ENCODE peak calls at places on chromosomes 11 and 22, in six cellular contexts. E is right atrium auricular region; B is IMR-90; Y is effector memory CD4-positive, alpha-beta T cell; P is fibroblast of lung; R is tibial nerve. V is an unnamed sample.

GRCh38 chr11:115808351-115808940 is 304.2 kb upstream of the CADM1 start:
- DNase-seq in E (no peak), B (no peak), Y (no peak), P (no peak), R (no peak), V (no peak)

GRCh38 chr22:38069372-38070249 is 12.4 kb downstream of the PICK1 start:
- DNase-seq in E (no peak), B (peak; percentile 29), Y (no peak), P (peak; percentile 42), R (no peak), V (peak; percentile 24)

GRCh38 chr11:129322941-129323340 is 52.7 kb upstream of the BARX2 start:
- DNase-seq in E (no peak), B (no peak), Y (no peak), P (no peak), R (no peak), V (no peak)

GRCh38 chr11:36012979-36013378 is 69.1 kb downstream of the LDLRAD3 start:
- DNase-seq in E (no peak), B (peak; percentile 49), Y (no peak), P (peak; percentile 75), R (no peak), V (peak; percentile 53)

GRCh38 chr11:434496-434895 is 7.3 kb downstream of the ANO9 start:
- DNase-seq in E (no peak), B (no peak), Y (no peak), P (no peak), R (no peak), V (no peak)

GRCh38 chr11:77821349-77821851 is 456 bp downstream of the AAMDC start:
- DNase-seq in E (no peak), B (peak; percentile 40), Y (no peak), P (peak; percentile 34), R (peak; percentile 13), V (peak; percentile 70)

GRCh38 chr11:65578667-65579066 is 2.8 kb downstream of the EHBP1L1 start:
- DNase-seq in E (no peak), B (no peak), Y (no peak), P (no peak), R (no peak), V (no peak)

GRCh38 chr11:118277312-118277711 is 13.2 kb upstream of the MPZL2 start:
- DNase-seq in E (no peak), B (peak; percentile 36), Y (no peak), P (no peak), R (no peak), V (no peak)

GRCh38 chr22:17108256-17109112 is 12.7 kb downstream of the TMEM121B start:
- DNase-seq in E (no peak), B (no peak), Y (no peak), P (no peak), R (no peak), V (no peak)

GRCh38 chr22:45450931-45451651 is 37.6 kb downstream of the RIBC2 start:
- DNase-seq in E (peak; percentile 79), B (peak; percentile 97), Y (no peak), P (peak; percentile 99), R (peak; percentile 76), V (peak; percentile 95)

GRCh38 chr11:126598344-126599092 is 243.0 kb downstream of the ST3GAL4 start:
- DNase-seq in E (no peak), B (no peak), Y (no peak), P (no peak), R (no peak), V (no peak)

GRCh38 chr11:113730887-113731726 is 25.0 kb upstream of the TMPRSS5 start:
- DNase-seq in E (no peak), B (peak; percentile 64), Y (no peak), P (peak; percentile 63), R (peak; percentile 36), V (peak; percentile 69)

GRCh38 chr11:104967493-104968364 is 645 bp downstream of the CASP4 start:
- DNase-seq in E (no peak), B (peak; percentile 16), Y (no peak), P (peak; percentile 37), R (no peak), V (peak; percentile 44)

GRCh38 chr22:49350441-49351121 is 477.1 kb downstream of the BRD1 start:
- DNase-seq in E (no peak), B (no peak), Y (no peak), P (no peak), R (no peak), V (no peak)

GRCh38 chr11:117836077-117836960 is 11.8 kb upstream of the FXYD2 start:
- DNase-seq in E (peak; percentile 55), B (no peak), Y (no peak), P (no peak), R (no peak), V (no peak)

GRCh38 chr11:126163779-126164178 is 47.7 kb downstream of the RPUSD4 start:
- DNase-seq in E (no peak), B (no peak), Y (no peak), P (no peak), R (no peak), V (no peak)

GRCh38 chr22:43173566-43173965 is 13.4 kb downstream of the TTLL12 start:
- DNase-seq in E (no peak), B (no peak), Y (no peak), P (no peak), R (no peak), V (no peak)

GRCh38 chr11:10936999-10937398 is 79.1 kb upstream of the ZBED5 start:
- DNase-seq in E (no peak), B (no peak), Y (no peak), P (no peak), R (no peak), V (no peak)

GRCh38 chr11:10938231-10938630 is 80.4 kb upstream of the ZBED5 start:
- DNase-seq in E (no peak), B (no peak), Y (no peak), P (no peak), R (no peak), V (no peak)

GRCh38 chr11:10938650-10939387 is 81.0 kb upstream of the ZBED5 start:
- DNase-seq in E (no peak), B (no peak), Y (no peak), P (no peak), R (no peak), V (no peak)

GRCh38 chr11:10935015-10935564 is 77.2 kb upstream of the ZBED5 start:
- DNase-seq in E (no peak), B (no peak), Y (no peak), P (no peak), R (no peak), V (no peak)

GRCh38 chr11:10937416-10937815 is 79.6 kb upstream of the ZBED5 start:
- DNase-seq in E (no peak), B (no peak), Y (no peak), P (no peak), R (no peak), V (no peak)
- H3K4me1 ChIP-seq in E (peaks cover 7% of the 10 kb centered on the region), B (peaks cover 2% of the 10 kb centered on the region), Y (no peaks in the 10 kb centered on the region), P (no peaks in the 10 kb centered on the region), R (peaks cover 15% of the 10 kb centered on the region), V (peaks cover 10% of the 10 kb centered on the region)

GRCh38 chr11:108713076-108713790 is 48.4 kb downstream of the DDX10 start:
- DNase-seq in E (no peak), B (peak; percentile 73), Y (no peak), P (peak; percentile 50), R (no peak), V (peak; percentile 13)

GRCh38 chr11:108715239-108715638 is 50.4 kb downstream of the DDX10 start:
- DNase-seq in E (no peak), B (no peak), Y (no peak), P (no peak), R (no peak), V (no peak)

DNA sequence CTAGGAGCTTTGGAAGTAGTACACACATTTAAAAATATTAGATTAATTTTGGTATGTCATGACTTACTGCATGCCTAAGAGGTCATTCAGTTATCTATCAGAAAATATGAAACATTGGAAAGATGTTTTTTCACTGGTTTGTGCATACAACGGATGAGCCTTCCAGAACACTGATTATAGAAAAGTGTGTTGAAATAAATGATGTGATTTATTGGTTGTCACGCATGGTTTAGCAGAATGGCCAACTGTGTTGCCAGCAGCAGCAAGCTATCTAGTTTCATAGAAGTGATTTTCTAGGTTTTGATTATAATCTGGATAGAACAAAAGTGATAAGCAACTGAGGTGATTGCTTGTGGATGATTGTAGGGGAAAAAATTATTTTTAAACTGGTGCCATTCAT is 53.6 kb downstream of the DDX10 start:
- DNase-seq in E (no peak), B (no peak), Y (no peak), P (no peak), R (no peak), V (peak; percentile 27)
- H3K9me3 ChIP-seq in E (no peaks in the 10 kb centered on the region), B (no peaks in the 10 kb centered on the region), Y (no peaks in the 10 kb centered on the region), P (no peaks in the 10 kb centered on the region), R (no peaks in the 10 kb centered on the region), V (no peaks in the 10 kb centered on the region)

GRCh38 chr11:67396587-67397398 is 4.9 kb downstream of the PPP1CA start:
- DNase-seq in E (no peak), B (no peak), Y (no peak), P (no peak), R (no peak), V (no peak)

GRCh38 chr11:67393990-67394389 is 2.2 kb downstream of the RAD9A start:
- DNase-seq in E (no peak), B (no peak), Y (no peak), P (no peak), R (no peak), V (no peak)

GRCh38 chr11:67396258-67396581 is 4.4 kb downstream of the RAD9A start:
- DNase-seq in E (no peak), B (no peak), Y (no peak), P (no peak), R (no peak), V (no peak)

GRCh38 chr11:67397536-67397935 is 4.1 kb downstream of the PPP1CA start:
- DNase-seq in E (no peak), B (no peak), Y (no peak), P (no peak), R (no peak), V (no peak)

DNA sequence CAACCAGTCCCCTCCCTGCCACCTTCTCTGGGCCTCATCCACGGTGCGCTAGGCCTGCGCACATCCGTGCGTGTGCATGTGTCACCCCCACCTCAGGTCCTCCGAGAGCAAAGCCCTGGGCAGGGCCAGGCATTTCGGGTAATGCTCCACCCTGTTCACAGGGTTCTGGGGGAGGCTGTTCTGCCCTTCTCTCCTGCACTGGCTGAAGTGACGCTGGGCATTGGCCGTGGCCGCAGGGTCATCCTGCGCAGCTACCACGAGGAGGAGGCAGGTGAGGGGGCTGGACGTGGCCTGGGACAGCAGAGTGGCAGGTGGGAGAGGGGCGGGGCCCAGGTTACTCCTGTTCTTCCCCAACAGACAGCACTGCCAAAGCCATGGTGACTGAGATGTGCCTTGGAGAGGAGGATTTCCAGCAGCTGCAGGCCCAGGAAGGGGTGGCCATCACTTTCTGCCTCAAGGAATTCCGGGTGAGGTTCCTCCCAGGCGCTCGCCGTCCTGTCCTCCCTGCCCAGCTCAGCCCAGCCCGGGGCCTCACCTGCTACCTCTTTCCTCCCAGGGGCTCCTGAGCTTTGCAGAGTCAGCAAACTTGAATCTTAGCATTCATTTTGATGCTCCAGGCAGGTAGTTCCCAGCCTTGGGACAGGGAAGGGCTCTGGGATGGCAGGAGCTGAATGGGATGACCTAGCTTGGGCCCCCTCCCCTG is 3.9 kb downstream of the RAD9A start:
- DNase-seq in E (no peak), B (no peak), Y (no peak), P (no peak), R (no peak), V (no peak)
- H3K4me1 ChIP-seq in E (peaks cover 40% of the 10 kb centered on the region), B (peaks cover 12% of the 10 kb centered on the region), Y (peaks cover 56% of the 10 kb centered on the region), P (peaks cover 6% of the 10 kb centered on the region), R (peaks cover 64% of the 10 kb centered on the region), V (peaks cover 14% of the 10 kb centered on the region)

DNA sequence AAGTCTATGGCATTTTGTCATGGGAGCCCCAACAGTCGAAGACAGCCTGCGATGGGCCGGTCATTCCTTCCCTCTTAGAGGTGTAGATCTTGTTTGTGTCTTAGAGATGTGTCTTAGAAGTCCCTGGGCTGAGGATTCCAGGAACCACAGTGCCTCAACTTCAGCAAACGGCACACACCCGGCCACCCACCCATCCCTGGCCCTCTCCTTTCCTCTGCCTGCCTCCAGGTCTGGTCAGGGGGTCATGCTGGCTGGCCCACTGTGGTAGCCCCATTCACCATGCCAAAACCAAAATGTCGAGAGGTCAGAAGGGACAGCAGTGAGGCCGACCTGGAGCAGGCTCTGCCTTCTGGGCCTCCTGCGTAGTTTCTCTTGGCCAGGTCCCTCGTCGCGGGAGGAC is 857.9 kb downstream of the TBC1D22A start:
- DNase-seq in E (peak; percentile 53), B (no peak), Y (no peak), P (no peak), R (no peak), V (no peak)
- H3K9me3 ChIP-seq in E (no peaks in the 10 kb centered on the region), B (peaks cover 63% of the 10 kb centered on the region), Y (no peaks in the 10 kb centered on the region), P (no peaks in the 10 kb centered on the region), R (no peaks in the 10 kb centered on the region), V (no peaks in the 10 kb centered on the region)